ENCODE peak calls at places on chromosomes 7 and 10, in four cellular contexts. X is hepatocyte, O is cardiac muscle cell, D is GM23248. Y is an unnamed sample.

GRCh38 chr7:918441-919113 is 35.9 kb downstream of the ADAP1 start:
- DNase-seq in O (no peak), X (no peak), D (no peak), Y (no peak)

GRCh38 chr7:24965831-24966708 is 13.9 kb downstream of the OSBPL3 start:
- DNase-seq in O (no peak), D (no peak), X (peak; percentile 13), Y (no peak)

GRCh38 chr10:71217266-71218045 is 5.1 kb downstream of the UNC5B start:
- DNase-seq in D (peak; percentile 62), O (no peak), X (peak; percentile 67), Y (no peak)

GRCh38 chr10:7340179-7340874 is 70.5 kb downstream of the SFMBT2 start:
- DNase-seq in O (no peak), X (no peak), D (no peak), Y (no peak)

GRCh38 chr10:87702973-87703294 is 43.3 kb downstream of the PAPSS2 start:
- DNase-seq in D (no peak), O (no peak), X (no peak), Y (no peak)

GRCh38 chr7:105352018-105352612 is 36.6 kb downstream of the SRPK2 start:
- DNase-seq in D (peak; percentile 93), X (peak; percentile 39), O (peak; percentile 98), Y (peak; percentile 25)

GRCh38 chr10:14665865-14666857 is 108.5 kb downstream of the FAM107B start:
- DNase-seq in O (peak; percentile 36), D (peak; percentile 34), X (no peak), Y (no peak)

GRCh38 chr10:79904671-79905321 is 44.1 kb downstream of the SFTPD start:
- DNase-seq in D (peak; percentile 82), O (peak; percentile 85), X (peak; percentile 72), Y (peak; percentile 32)

GRCh38 chr7:26305869-26306665 is 14.4 kb downstream of the SNX10 start:
- DNase-seq in X (no peak), D (no peak), O (no peak), Y (no peak)

GRCh38 chr7:120806669-120807068 is 51.3 kb downstream of the TSPAN12 start:
- DNase-seq in X (no peak), O (peak; percentile 13), D (peak; percentile 34), Y (no peak)

GRCh38 chr7:11221931-11222330 is 248.3 kb downstream of the PHF14 start:
- DNase-seq in X (no peak), O (no peak), D (no peak), Y (no peak)

GRCh38 chr10:90614631-90615030 is 243.2 kb downstream of the HTR7 start:
- DNase-seq in D (no peak), O (no peak), X (no peak), Y (no peak)

GRCh38 chr10:116766241-116767198 is 24.2 kb upstream of the HSPA12A start:
- DNase-seq in O (no peak), D (no peak), X (no peak), Y (no peak)

GRCh38 chr10:26733750-26734568 is 36.5 kb downstream of the PDSS1 start:
- DNase-seq in X (peak; percentile 78), O (no peak), D (no peak), Y (no peak)

GRCh38 chr10:48496831-48497792 is 107.8 kb downstream of the ARHGAP22 start:
- DNase-seq in O (peak; percentile 77), X (peak; percentile 60), D (peak; percentile 90), Y (no peak)

GRCh38 chr10:24901686-24902399 is 50.6 kb downstream of the PRTFDC1 start:
- DNase-seq in X (peak; percentile 71), D (peak; percentile 94), O (peak; percentile 88), Y (no peak)

GRCh38 chr10:60042262-60042661 is 135.9 kb upstream of the CCDC6 start:
- DNase-seq in X (no peak), D (no peak), O (no peak), Y (no peak)

GRCh38 chr7:99898836-99899235 is 20.5 kb downstream of the TRIM4 start:
- DNase-seq in X (no peak), D (no peak), O (no peak), Y (no peak)

GRCh38 chr7:37182011-37182478 is 266.6 kb downstream of the ELMO1 start:
- DNase-seq in X (peak; percentile 88), O (peak; percentile 85), D (peak; percentile 68), Y (peak; percentile 69)

GRCh38 chr7:91550931-91551330 is 286.7 kb downstream of the FZD1 start:
- DNase-seq in D (no peak), O (no peak), X (no peak), Y (no peak)

GRCh38 chr7:132739271-132739955 is 163.1 kb upstream of the PLXNA4 start:
- DNase-seq in O (peak; percentile 93), D (peak; percentile 95), X (peak; percentile 27), Y (no peak)

GRCh38 chr7:135558337-135558767 is 635 bp downstream of the NUP205 start:
- DNase-seq in X (peak; percentile 73), D (peak; percentile 82), O (peak; percentile 51), Y (peak; percentile 58)

GRCh38 chr10:131844546-131845084 is 56.2 kb upstream of the PPP2R2D start:
- DNase-seq in O (no peak), D (no peak), X (no peak), Y (no peak)
- H3K9me3 ChIP-seq in O (no peaks in the 10 kb centered on the region), D (no peaks in the 10 kb centered on the region), X (no peaks in the 10 kb centered on the region), Y (no peaks in the 10 kb centered on the region)

GRCh38 chr7:47330561-47331178 is 251.2 kb downstream of the TNS3 start:
- DNase-seq in O (no peak), D (no peak), X (no peak), Y (no peak)

GRCh38 chr7:47332213-47332612 is 249.7 kb downstream of the TNS3 start:
- DNase-seq in O (no peak), D (no peak), X (no peak), Y (no peak)

GRCh38 chr7:47330026-47330425 is 251.9 kb downstream of the TNS3 start:
- DNase-seq in X (no peak), O (no peak), D (no peak), Y (no peak)

GRCh38 chr7:47332681-47333080 is 249.2 kb downstream of the TNS3 start:
- DNase-seq in D (no peak), X (no peak), O (no peak), Y (no peak)

GRCh38 chr7:47331179-47331565 is 250.7 kb downstream of the TNS3 start:
- DNase-seq in X (no peak), D (no peak), O (no peak), Y (no peak)
- H3K27ac ChIP-seq in X (no peak overlapping the region), D (no peak overlapping the region), O (no peak overlapping the region), Y (no peak overlapping the region)

DNA sequence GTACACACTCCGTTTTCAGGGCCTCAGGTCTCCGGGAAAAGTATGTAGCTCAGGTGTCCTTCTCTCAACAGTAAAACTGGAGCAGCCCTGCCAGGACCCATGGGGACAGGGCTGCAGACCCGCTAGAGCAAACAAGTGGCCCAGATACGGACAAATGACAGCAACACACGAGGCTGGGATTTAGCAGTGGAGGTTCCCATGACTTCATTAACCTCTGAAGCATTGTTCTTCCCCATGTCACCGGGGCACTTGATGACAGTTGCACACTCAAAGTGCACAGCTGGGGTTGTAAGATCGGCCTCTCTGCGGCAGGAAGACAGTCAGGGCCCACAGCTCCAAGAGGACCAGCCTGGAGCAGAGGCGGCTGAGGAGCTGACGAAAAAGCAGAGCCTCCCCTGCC is 12.5 kb upstream of the PODXL start:
- DNase-seq in X (no peak), O (no peak), D (no peak), Y (no peak)
- H3K27me3 ChIP-seq in X (no peaks in the 10 kb centered on the region), O (no peaks in the 10 kb centered on the region), D (no peaks in the 10 kb centered on the region), Y (no peaks in the 10 kb centered on the region)

GRCh38 chr7:63029207-63029522 is 969.5 kb upstream of the ZNF722 start:
- DNase-seq in O (no peak), X (no peak), D (no peak), Y (no peak)

GRCh38 chr7:63025815-63026214 is 972.8 kb upstream of the ZNF722 start:
- DNase-seq in X (no peak), D (no peak), O (no peak), Y (no peak)

GRCh38 chr7:63027075-63027474 is 971.6 kb upstream of the ZNF722 start:
- DNase-seq in O (no peak), X (no peak), D (no peak), Y (no peak)

GRCh38 chr7:63030061-63030460 is 968.6 kb upstream of the ZNF722 start:
- DNase-seq in O (no peak), D (no peak), X (no peak), Y (no peak)

GRCh38 chr7:63028376-63029206 is 970.1 kb upstream of the ZNF722 start:
- DNase-seq in X (no peak), D (no peak), O (no peak), Y (no peak)
- H3K9me3 ChIP-seq in X (peaks cover 6% of the 10 kb centered on the region), D (no peaks in the 10 kb centered on the region), O (peaks cover 3% of the 10 kb centered on the region), Y (peaks cover 21% of the 10 kb centered on the region)

DNA sequence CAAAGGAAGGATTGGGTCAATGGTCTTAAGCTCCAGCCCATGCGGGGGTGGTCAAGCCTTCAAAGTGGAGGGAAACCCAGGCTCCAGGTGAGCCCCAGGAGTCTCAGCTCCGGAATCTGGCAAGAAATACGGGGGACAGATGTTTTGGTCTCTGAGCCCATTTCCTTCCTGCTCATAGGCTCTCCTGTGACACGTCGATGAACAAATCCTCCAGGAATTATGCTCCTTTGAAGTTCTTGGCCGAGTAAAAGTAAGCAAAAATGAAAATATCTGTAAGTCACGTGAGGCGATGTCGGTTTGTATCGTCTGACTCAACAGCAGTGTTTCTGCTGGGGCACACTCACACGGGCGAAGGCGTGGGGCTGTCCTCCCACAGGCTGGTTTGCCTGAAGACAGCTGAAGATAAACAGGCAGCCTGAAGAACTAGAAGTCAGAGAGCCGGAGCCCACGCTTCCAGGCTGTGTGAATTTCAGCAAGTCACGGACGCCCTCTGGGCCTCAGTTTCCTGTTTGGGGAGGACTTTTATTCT is 52.6 kb upstream of the SMNDC1 start:
- DNase-seq in D (peak; percentile 98), X (peak; percentile 75), O (peak; percentile 91), Y (peak; percentile 60)
- H3K27ac ChIP-seq in D (peak overlapping the region; percentile 42), X (peak overlapping the region; percentile 23), O (no peak overlapping the region), Y (peak overlapping the region; percentile 37)

DNA sequence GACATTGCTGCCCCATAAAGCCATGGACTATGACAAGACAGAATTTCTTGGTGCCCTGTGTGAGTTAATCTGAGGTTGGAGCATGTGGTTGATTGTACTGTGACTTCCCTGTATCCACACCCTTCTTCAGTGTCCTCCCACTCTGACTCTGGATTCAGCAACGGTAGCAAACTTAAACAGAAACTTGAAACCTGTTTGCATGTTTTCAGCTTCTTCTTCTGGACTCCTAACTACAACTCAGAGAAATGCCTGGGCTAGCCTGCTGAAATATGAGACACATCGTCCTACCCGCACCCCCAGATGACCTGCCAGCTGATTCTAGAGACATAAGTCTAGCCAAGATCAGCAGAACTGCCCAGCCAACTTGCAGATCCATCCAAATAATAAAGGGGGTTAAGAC is 78.4 kb downstream of the IPMK start:
- DNase-seq in O (peak; percentile 5), D (peak; percentile 23), X (peak; percentile 8), Y (no peak)
- H3K27me3 ChIP-seq in O (no peaks in the 10 kb centered on the region), D (no peaks in the 10 kb centered on the region), X (no peaks in the 10 kb centered on the region), Y (peaks cover 4% of the 10 kb centered on the region)

DNA sequence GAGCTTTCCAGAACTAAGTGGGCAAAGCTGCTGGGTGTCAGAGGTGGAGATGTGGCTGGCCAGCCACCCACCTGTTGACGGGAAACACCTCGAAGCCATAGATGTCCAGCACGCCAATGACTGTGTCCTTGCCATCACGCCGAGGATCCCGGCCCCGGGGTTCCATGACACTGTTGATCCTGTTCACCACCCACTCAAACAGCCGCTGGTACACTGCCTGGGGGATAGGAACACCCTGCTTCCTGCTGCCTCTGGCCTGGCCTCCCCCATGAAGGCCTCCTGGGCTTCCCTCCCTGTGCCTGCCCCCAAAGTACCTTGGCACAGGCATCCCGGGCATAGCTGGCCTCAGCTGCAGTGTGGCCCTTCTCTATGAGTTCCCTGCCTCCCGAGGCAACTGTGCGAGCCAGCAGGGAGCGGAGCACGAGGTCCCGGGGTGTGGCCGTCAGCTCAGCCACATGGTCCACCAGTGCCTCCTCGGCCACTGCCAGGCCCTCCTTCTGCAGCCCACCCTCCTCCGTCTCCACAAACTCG is 8.2 kb downstream of the MYO1G start:
- DNase-seq in D (no peak), O (no peak), X (no peak), Y (no peak)
- H3K9me3 ChIP-seq in D (no peaks in the 10 kb centered on the region), O (no peaks in the 10 kb centered on the region), X (no peaks in the 10 kb centered on the region), Y (no peaks in the 10 kb centered on the region)

Y was measured in CD4-positive, alpha-beta T cell.